ENCODE peak calls at places on chromosomes 16 and 17, in eight cellular contexts. V is OCI-LY7, O is HuH-7.5, C is HFF-Myc, T is NCI-H1436, K is AG08395, Q is HCT116, A is NCI-H2029. M is an unnamed sample.

GRCh38 chr17:68491864-68492263 is 20.4 kb upstream of the PRKAR1A start:
- DNase-seq in O (no peak), C (no peak), Q (no peak), A (peak), V (no peak), T (no peak), K (no peak), M (peak)

GRCh38 chr16:3950343-3951193 is 70.1 kb upstream of the CREBBP start:
- DNase-seq in C (peak), O (no peak), T (no peak), Q (no peak), K (peak), A (peak), V (no peak), M (peak)

GRCh38 chr17:17782425-17783120 is 54.2 kb downstream of the SREBF1 start:
- DNase-seq in K (no peak), Q (no peak), A (peak), C (no peak), O (no peak), V (peak), T (peak), M (no peak)

GRCh38 chr17:48591435-48592077 is 1.5 kb upstream of the HOXB3 start:
- DNase-seq in Q (no peak), K (no peak), A (no peak), T (no peak), O (no peak), C (no peak), V (no peak), M (no peak)

GRCh38 chr17:57480438-57481196 is 224.3 kb downstream of the MSI2 start:
- DNase-seq in Q (no peak), T (no peak), C (no peak), O (no peak), K (peak), V (no peak), A (no peak), M (no peak)

GRCh38 chr16:27208081-27208692 is 4.9 kb downstream of the KDM8 start:
- DNase-seq in Q (no peak), K (no peak), V (no peak), T (no peak), O (no peak), A (no peak), C (no peak), M (no peak)

GRCh38 chr17:67520282-67520906 is 143.3 kb downstream of the PITPNC1 start:
- DNase-seq in O (no peak), T (no peak), Q (no peak), V (no peak), A (peak), K (peak), C (no peak), M (no peak)

GRCh38 chr16:70577256-70577698 is 53.7 kb downstream of the SF3B3 start:
- DNase-seq in V (no peak), T (no peak), A (no peak), K (peak), C (no peak), O (no peak), Q (peak), M (no peak)

GRCh38 chr16:20774703-20775362 is 11.0 kb downstream of the ACSM3 start:
- DNase-seq in V (peak), O (peak), K (peak), T (peak), C (peak), A (peak), Q (peak), M (peak)

GRCh38 chr16:24800586-24800985 is 45.2 kb upstream of the SLC5A11 start:
- DNase-seq in O (no peak), T (no peak), A (no peak), C (no peak), K (peak), V (no peak), Q (no peak), M (no peak)

GRCh38 chr16:8310816-8311215 is 279.5 kb downstream of the TMEM114 start:
- DNase-seq in A (no peak), Q (no peak), V (no peak), T (no peak), O (no peak), K (no peak), C (no peak), M (no peak)